ENCODE peak calls at places on chromosome 12, in four cellular contexts. V is effector memory CD4-positive, alpha-beta T cell; H is A549; N is GM23338. R is an unnamed sample. For H3K4me1, the result is how much of the 10 kb centered on the place peaks cover.

GRCh38 chr12:123075092-123075491 is 75.8 kb downstream of the PITPNM2 start:
- DNase-seq in H (no peak), N (no peak), V (no peak), R (no peak)

GRCh38 chr12:54988402-54989054 is 4.0 kb upstream of the TESPA1 start:
- DNase-seq in N (no peak), V (no peak), H (no peak), R (peak)

GRCh38 chr12:92927055-92927435 is 2.0 kb downstream of the EEA1 start:
- DNase-seq in N (peak), H (peak), V (no peak), R (no peak)

GRCh38 chr12:69897744-69898143 is 72.7 kb downstream of the MYRFL start:
- DNase-seq in H (no peak), V (no peak), N (peak), R (no peak)

GRCh38 chr12:6946033-6946919 is 2.5 kb downstream of the C12orf57 start:
- DNase-seq in V (peak), H (peak), N (peak), R (peak)

GRCh38 chr12:41521872-41522379 is 333.8 kb downstream of the PDZRN4 start:
- DNase-seq in V (no peak), H (peak), N (no peak), R (no peak)

GRCh38 chr12:67080637-67081036 is 188.5 kb upstream of the CAND1 start:
- DNase-seq in N (no peak), V (no peak), H (no peak), R (no peak)

GRCh38 chr12:29216797-29217583 is 67.9 kb downstream of the FAR2 start:
- DNase-seq in V (no peak), H (no peak), N (no peak), R (no peak)

GRCh38 chr12:92065018-92065499 is 80.6 kb downstream of the BTG1 start:
- DNase-seq in N (no peak), V (peak), H (peak), R (no peak)

GRCh38 chr12:69987453-69988102 is 162.6 kb downstream of the MYRFL start:
- DNase-seq in N (no peak), V (no peak), H (peak), R (no peak)

GRCh38 chr12:12818693-12819092 is 5.5 kb downstream of the DDX47 start:
- DNase-seq in V (no peak), H (no peak), N (no peak), R (no peak)

GRCh38 chr12:104582739-104583138 is 126.0 kb downstream of the CHST11 start:
- DNase-seq in V (no peak), N (no peak), H (no peak), R (no peak)

GRCh38 chr12:104579716-104580495 is 123.2 kb downstream of the CHST11 start:
- DNase-seq in N (no peak), V (no peak), H (no peak), R (no peak)

GRCh38 chr12:104578453-104578852 is 121.7 kb downstream of the CHST11 start:
- DNase-seq in V (no peak), H (peak), N (no peak), R (no peak)

GRCh38 chr12:104583311-104583710 is 126.6 kb downstream of the CHST11 start:
- DNase-seq in N (no peak), H (no peak), V (no peak), R (no peak)

DNA sequence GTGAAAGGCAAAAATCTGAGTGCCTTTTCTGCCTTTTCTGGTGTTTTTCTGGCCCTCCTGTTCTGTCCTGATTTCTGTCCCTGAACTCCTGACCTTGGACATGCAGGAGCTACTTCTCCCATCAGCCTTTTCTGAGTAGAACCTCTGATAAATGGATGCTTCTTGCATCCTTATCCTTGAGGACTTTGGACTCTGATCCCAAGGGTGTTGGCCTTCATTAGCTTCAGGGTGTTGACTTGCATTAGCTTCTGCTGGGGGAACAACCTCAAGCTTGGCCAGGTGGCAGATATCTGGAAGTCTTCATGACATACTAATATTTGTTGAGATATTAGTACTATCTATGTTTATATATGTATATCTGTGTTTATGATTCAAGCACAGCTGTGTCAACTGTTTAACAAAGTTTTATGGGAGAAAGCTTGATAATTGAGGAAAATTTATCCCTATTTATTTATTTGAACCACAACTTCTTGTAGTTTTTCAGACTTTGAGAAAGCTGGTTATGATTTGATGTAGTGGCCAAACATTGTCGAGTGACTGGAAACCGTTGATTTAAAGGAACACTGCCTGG is 124.3 kb downstream of the CHST11 start:
- DNase-seq in H (no peak), N (no peak), V (no peak), R (no peak)
- H3K4me1 ChIP-seq in H (half or more), N (under half), V (under half), R (under half)

DNA sequence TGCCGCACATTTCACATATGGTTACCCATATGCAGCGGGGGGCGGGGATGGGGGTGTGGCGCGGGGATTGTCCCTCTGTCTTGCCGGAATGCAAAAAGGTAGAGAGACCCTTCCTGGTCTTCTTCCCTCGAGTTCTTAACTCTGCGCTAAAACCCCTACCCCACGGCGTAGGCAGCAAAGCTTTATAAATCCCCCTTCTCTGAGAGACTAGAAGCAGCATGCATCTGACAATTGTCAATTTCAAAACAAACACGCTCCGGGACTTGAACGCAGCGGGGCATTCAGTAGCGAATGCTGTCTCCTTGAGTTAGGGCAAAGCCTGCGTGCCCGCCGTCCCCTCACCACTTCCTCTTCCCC is 1.8 kb downstream of the PRMT8 start:
- DNase-seq in N (no peak), V (no peak), H (no peak), R (no peak)
- H3K27ac ChIP-seq in N (no peak), V (no peak), H (no peak), R (no peak)

GRCh38 chr12:108825205-108825950 is 32.0 kb downstream of the SSH1 start:
- DNase-seq in V (no peak), H (no peak), N (no peak), R (no peak)

GRCh38 chr12:108828774-108829173 is 28.6 kb downstream of the SSH1 start:
- DNase-seq in V (no peak), N (no peak), H (no peak), R (no peak)

GRCh38 chr12:108826115-108826806 is 31.1 kb downstream of the SSH1 start:
- DNase-seq in V (no peak), H (no peak), N (no peak), R (no peak)

GRCh38 chr12:108827941-108828340 is 29.4 kb downstream of the SSH1 start:
- DNase-seq in H (no peak), V (no peak), N (no peak), R (no peak)

DNA sequence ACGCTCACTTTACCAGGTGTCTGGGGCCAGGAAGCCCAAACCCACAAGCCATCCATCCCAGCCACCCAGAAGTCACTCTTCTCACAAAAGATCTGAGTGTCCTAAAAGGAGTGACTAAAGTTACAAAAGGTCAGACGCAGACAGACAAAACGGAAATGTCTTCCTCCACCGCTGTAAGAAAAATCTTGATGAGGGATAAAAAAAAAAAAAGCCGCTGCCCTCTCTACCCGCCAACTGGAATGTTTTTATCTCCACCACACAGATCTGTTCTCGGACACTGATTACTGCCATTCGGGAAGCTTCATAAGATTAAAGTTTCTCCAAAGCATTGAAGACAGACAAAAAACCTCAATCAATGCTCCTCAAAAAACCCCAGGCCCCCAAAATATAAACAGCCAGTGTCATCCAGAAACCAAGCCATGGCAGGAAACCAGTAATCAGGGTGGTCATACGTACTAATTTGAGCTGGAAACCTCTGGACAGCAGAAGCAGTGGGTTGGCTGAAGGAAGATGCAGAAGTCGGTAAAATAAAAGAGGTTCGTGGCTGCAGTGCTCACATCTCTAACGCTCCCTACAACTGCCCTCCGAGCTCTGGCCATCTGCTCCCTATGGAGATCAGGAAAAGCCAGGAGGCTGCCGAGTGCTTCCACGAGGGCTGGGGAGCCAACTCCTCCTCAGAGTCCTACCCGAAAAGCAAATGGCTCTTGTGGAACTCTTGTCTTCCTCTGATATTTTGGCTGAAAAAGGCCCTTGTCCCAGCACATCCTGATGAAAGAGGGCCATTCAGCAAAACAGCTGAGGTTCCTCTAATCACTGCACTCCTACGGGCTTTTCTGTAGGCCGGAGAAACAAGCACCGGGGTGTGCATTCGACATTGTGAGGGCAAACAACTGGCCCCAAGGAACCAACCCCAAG is 30.3 kb downstream of the SSH1 start:
- DNase-seq in V (no peak), N (no peak), H (no peak), R (no peak)
- H3K4me1 ChIP-seq in V (under half), N (under half), H (half or more), R (under half)

GRCh38 chr12:121748571-121749265 is 36.2 kb downstream of the TMEM120B start:
- DNase-seq in N (peak), V (no peak), H (peak), R (no peak)
- H3K27ac ChIP-seq in N (peak), V (peak), H (peak), R (peak)

GRCh38 chr12:121536929-121537813 is 43.7 kb downstream of the KDM2B start:
- DNase-seq in H (peak), N (peak), V (peak), R (peak)
- H3K4me1 ChIP-seq in H (under half), N (under half), V (under half), R (under half)

GRCh38 chr12:81079280-81080076 is 1.6 kb downstream of the ACSS3 start:
- DNase-seq in H (no peak), N (no peak), V (no peak), R (no peak)
- H3K27ac ChIP-seq in H (no peak), N (no peak), V (no peak), R (peak)

R was measured in breast epithelium.